ENCODE peak calls at places on chromosomes 7 and 10, in four cellular contexts. C is H9, R is mesendoderm, M is tibial artery. J is an unnamed sample.

GRCh38 chr7:151645311-151645710 is 125.6 kb upstream of the RHEB start:
- DNase-seq in C (no peak), R (no peak), M (no peak), J (no peak)

GRCh38 chr10:103695584-103696005 is 159.8 kb downstream of the SH3PXD2A start:
- DNase-seq in C (no peak), R (peak; percentile 11), M (peak; percentile 65), J (no peak)

GRCh38 chr10:92544296-92544695 is 29.6 kb downstream of the IDE start:
- DNase-seq in C (no peak), R (peak; percentile 40), M (no peak), J (no peak)

GRCh38 chr10:117964528-117964927 is 82.2 kb downstream of the RAB11FIP2 start:
- DNase-seq in C (no peak), R (no peak), M (no peak), J (no peak)

GRCh38 chr10:95445837-95446347 is 115.3 kb downstream of the SORBS1 start:
- DNase-seq in C (peak; percentile 80), R (peak; percentile 94), M (peak; percentile 76), J (no peak)

GRCh38 chr10:58385784-58386112 is 538 bp downstream of the TFAM start:
- DNase-seq in C (peak; percentile 47), R (peak; percentile 68), M (peak; percentile 23), J (peak; percentile 47)

GRCh38 chr10:44030132-44030531 is 354.8 kb downstream of the CXCL12 start:
- DNase-seq in C (peak; percentile 74), R (peak; percentile 84), M (no peak), J (no peak)

GRCh38 chr7:7566651-7567611 is at the start of gene MIOS:
- DNase-seq in C (peak; percentile 75), R (peak; percentile 88), M (peak; percentile 76), J (peak; percentile 97)

GRCh38 chr7:105309235-105310156 is 79.2 kb downstream of the SRPK2 start:
- DNase-seq in C (no peak), R (peak; percentile 59), M (no peak), J (no peak)

GRCh38 chr7:14123923-14124322 is 134.5 kb upstream of the ETV1 start:
- DNase-seq in C (no peak), R (no peak), M (no peak), J (no peak)

GRCh38 chr7:124996778-124997177 is 67.2 kb upstream of the POT1 start:
- DNase-seq in C (peak; percentile 36), R (peak; percentile 67), M (no peak), J (no peak)

GRCh38 chr10:27899058-27899457 is 99.8 kb downstream of the ODAD2 start:
- DNase-seq in C (no peak), R (no peak), M (no peak), J (no peak)

GRCh38 chr7:131895541-131896173 is 339.2 kb upstream of the PODXL start:
- DNase-seq in C (peak; percentile 51), R (peak; percentile 64), M (no peak), J (no peak)

GRCh38 chr10:77637474-77637985 is at the start of gene KCNMA1:
- DNase-seq in C (peak; percentile 47), R (peak; percentile 25), M (no peak), J (no peak)

GRCh38 chr10:16792675-16793074 is 24.5 kb downstream of the RSU1 start:
- DNase-seq in C (no peak), R (no peak), M (peak; percentile 34), J (no peak)

GRCh38 chr7:144468990-144469732 is 65.7 kb upstream of the NOBOX start:
- DNase-seq in C (no peak), R (no peak), M (no peak), J (no peak)

GRCh38 chr10:124985162-124985561 is 43.2 kb downstream of the ZRANB1 start:
- DNase-seq in C (no peak), R (no peak), M (no peak), J (no peak)

GRCh38 chr10:84289521-84290200 is 38.7 kb upstream of the CCSER2 start:
- DNase-seq in C (no peak), R (no peak), M (no peak), J (no peak)

GRCh38 chr10:123143162-123143824 is 4.6 kb upstream of the HMX2 start:
- DNase-seq in C (no peak), R (peak; percentile 45), M (no peak), J (no peak)

GRCh38 chr10:30027057-30028005 is 32.1 kb downstream of the JCAD start:
- DNase-seq in C (peak; percentile 72), R (peak; percentile 71), M (no peak), J (peak; percentile 81)

GRCh38 chr7:93146465-93147127 is 1.6 kb downstream of the SAMD9L start:
- DNase-seq in C (no peak), R (peak; percentile 16), M (no peak), J (peak; percentile 29)
- H3K27ac ChIP-seq in C (no peak overlapping the region), R (no peak overlapping the region), M (no peak overlapping the region), J (peak overlapping the region; percentile 67)

GRCh38 chr10:3469639-3470020 is 297.0 kb upstream of the PITRM1 start:
- DNase-seq in C (no peak), R (no peak), M (no peak), J (no peak)

GRCh38 chr10:3464760-3465405 is 292.3 kb upstream of the PITRM1 start:
- DNase-seq in C (no peak), R (no peak), M (no peak), J (no peak)

GRCh38 chr10:3465406-3465891 is 292.9 kb upstream of the PITRM1 start:
- DNase-seq in C (no peak), R (no peak), M (no peak), J (peak; percentile 38)

GRCh38 chr10:3468919-3469638 is 296.5 kb upstream of the PITRM1 start:
- DNase-seq in C (no peak), R (peak; percentile 55), M (peak; percentile 62), J (no peak)

DNA sequence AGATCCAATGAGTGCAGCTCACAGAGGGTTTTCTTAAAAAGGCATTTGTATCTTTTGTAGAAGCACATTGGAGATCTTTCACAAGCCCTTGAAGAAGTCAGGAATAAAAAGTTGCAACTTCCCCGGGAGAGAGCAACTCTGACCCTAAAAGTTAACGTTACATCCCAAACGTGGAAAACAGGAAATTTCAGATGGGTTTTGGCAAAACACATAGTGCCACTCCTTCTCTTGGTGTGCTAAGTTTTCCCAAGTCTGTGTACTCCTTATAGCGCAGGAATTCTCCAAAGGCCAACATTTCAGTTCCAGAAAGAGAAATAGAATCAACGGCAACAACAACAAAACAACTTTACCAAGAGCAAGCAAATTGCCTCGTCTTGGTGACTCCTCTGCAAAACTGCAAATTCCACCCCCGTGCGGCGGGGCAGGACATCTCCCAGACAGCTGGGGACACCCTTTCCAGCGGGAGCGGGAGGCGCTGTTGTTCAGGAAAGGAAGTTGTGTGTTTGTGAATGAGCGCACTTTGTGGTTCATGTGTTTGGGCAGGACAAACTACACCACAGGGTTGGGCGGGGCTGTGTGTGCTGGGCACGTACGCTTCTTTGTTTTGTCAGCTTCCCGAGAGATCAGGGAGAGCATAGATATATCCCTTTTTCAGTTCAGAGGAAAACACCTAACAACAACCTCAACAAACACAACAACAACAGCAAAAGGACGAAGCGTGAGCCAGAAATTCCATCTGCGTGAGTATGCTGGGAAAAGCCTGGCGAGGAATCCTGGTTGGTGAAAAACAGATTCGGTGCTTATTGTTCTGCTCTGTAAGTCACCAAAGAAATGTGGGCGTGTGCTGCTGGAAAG is 294.7 kb upstream of the PITRM1 start:
- DNase-seq in C (peak; percentile 79), R (peak; percentile 87), M (peak; percentile 85), J (peak; percentile 80)
- H3K27ac ChIP-seq in C (no peak overlapping the region), R (no peak overlapping the region), M (peak overlapping the region; percentile 81), J (peak overlapping the region; percentile 83)

GRCh38 chr10:23368816-23369640 is 24.4 kb upstream of the C10orf67 start:
- DNase-seq in C (no peak), R (no peak), M (no peak), J (no peak)
- H3K27ac ChIP-seq in C (no peak overlapping the region), R (no peak overlapping the region), M (no peak overlapping the region), J (no peak overlapping the region)

GRCh38 chr7:56009695-56010094 is 41.5 kb downstream of the PSPH start:
- DNase-seq in C (no peak), R (no peak), M (no peak), J (no peak)

GRCh38 chr7:56003749-56004148 is 39.4 kb downstream of the NIPSNAP2 start:
- DNase-seq in C (no peak), R (no peak), M (no peak), J (no peak)

GRCh38 chr7:56007891-56008290 is 43.4 kb downstream of the PSPH start:
- DNase-seq in C (no peak), R (no peak), M (no peak), J (no peak)

DNA sequence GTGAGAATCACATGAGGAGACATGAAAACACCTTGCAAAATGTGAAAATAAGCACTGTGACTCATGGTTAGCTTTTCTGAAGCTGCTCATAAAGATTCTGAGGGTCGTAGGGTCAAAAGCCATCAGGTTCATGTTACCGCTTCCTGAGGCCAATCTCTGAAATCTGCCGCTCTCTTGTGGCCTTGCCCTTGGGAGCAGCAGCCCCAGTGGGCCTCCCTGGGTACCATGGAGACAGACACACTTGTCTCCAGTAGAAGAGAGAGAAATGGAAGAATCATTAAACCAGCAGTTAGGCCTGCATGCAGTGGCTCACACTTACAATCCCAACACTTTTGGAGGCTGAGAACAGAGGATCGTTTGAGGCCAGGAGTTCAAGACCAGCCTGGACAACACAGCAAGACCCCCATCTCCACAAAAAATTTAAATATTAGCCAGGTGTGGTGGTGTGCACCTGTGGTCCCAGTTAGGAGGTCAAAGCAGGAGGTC is 42.8 kb downstream of the NIPSNAP2 start:
- DNase-seq in C (no peak), R (peak; percentile 14), M (no peak), J (no peak)
- H3K27ac ChIP-seq in C (no peak overlapping the region), R (no peak overlapping the region), M (no peak overlapping the region), J (no peak overlapping the region)